ENCODE peak calls at places on chromosomes 4 and X, in six cellular contexts. Z is left colon, Y is Peyer's patch, H is RWPE1, X is GM03348, L is NCI-H2107. K is an unnamed sample.

GRCh38 chr4:2930135-2930805 is 32.9 kb downstream of the NOP14 start:
- DNase-seq in Z (no peak), Y (no peak), H (no peak), X (no peak), L (no peak), K (no peak)

GRCh38 chr4:1471443-1472147 is 65.4 kb upstream of the NKX1-1 start:
- DNase-seq in Z (no peak), Y (no peak), H (no peak), X (no peak), L (no peak), K (no peak)

GRCh38 chrX:100381613-100382012 is 28.5 kb downstream of the PCDH19 start:
- DNase-seq in Z (no peak), Y (no peak), H (no peak), X (no peak), L (no peak), K (peak)

GRCh38 chrX:3516051-3516541 is 169.6 kb upstream of the MXRA5 start:
- DNase-seq in Z (no peak), Y (no peak), H (no peak), X (no peak), L (no peak), K (peak)

GRCh38 chr4:128444544-128445302 is 157.1 kb upstream of the PGRMC2 start:
- DNase-seq in Z (no peak), Y (no peak), H (no peak), X (no peak), L (no peak), K (no peak)

GRCh38 chr4:2332201-2332975 is 70.5 kb upstream of the MXD4 start:
- DNase-seq in Z (no peak), Y (peak), H (no peak), X (no peak), L (no peak), K (no peak)

GRCh38 chr4:148515248-148515647 is 73.0 kb upstream of the NR3C2 start:
- DNase-seq in Z (no peak), Y (no peak), H (peak), X (peak), L (no peak), K (no peak)

GRCh38 chr4:41882622-41883347 is 52.4 kb upstream of the TMEM33 start:
- DNase-seq in Z (no peak), Y (no peak), H (peak), X (peak), L (no peak), K (peak)

GRCh38 chr4:101441446-101441845 is 94.1 kb upstream of the PPP3CA start:
- DNase-seq in Z (no peak), Y (no peak), H (no peak), X (no peak), L (no peak), K (no peak)

GRCh38 chr4:36322921-36323354 is 41.5 kb downstream of the DTHD1 start:
- DNase-seq in Z (no peak), Y (no peak), H (no peak), X (no peak), L (no peak), K (no peak)

GRCh38 chr4:4534515-4535145 is 7.2 kb downstream of the STX18 start:
- DNase-seq in Z (no peak), Y (no peak), H (no peak), X (no peak), L (no peak), K (no peak)

GRCh38 chr4:26021417-26022345 is 107.7 kb downstream of the SMIM20 start:
- DNase-seq in Z (no peak), Y (no peak), H (no peak), X (peak), L (no peak), K (peak)

K was measured in adipocyte.